ENCODE peak calls at places on chromosomes 6 and 20, in five cellular contexts. J, U, Y, E and Z are unnamed samples.

GRCh38 chr6:5012531-5012930 is 8.7 kb upstream of the RPP40 start:
- DNase-seq in J (peak; percentile 89), Y (no peak), E (no peak), U (no peak), Z (no peak)

GRCh38 chr6:27388293-27389197 is at the start of gene ZNF391:
- DNase-seq in J (peak; percentile 85), U (peak; percentile 76), Y (peak; percentile 83), E (peak; percentile 62), Z (peak; percentile 64)

GRCh38 chr6:150685860-150686259 is 86.2 kb downstream of the PLEKHG1 start:
- DNase-seq in E (no peak), U (peak; percentile 43), J (peak; percentile 23), Y (no peak), Z (no peak)

GRCh38 chr6:136607204-136607931 is 57.1 kb upstream of the MAP7 start:
- DNase-seq in Y (no peak), U (peak; percentile 96), E (no peak), J (peak; percentile 78), Z (no peak)

GRCh38 chr6:35084511-35085203 is 56.5 kb downstream of the TCP11 start:
- DNase-seq in Y (no peak), U (no peak), E (no peak), J (no peak), Z (peak; percentile 7)

GRCh38 chr6:140228491-140228890 is 854.0 kb upstream of the CITED2 start:
- DNase-seq in Y (no peak), J (no peak), E (no peak), U (no peak), Z (no peak)

GRCh38 chr6:113758725-113759576 is 98.2 kb upstream of the MARCKS start:
- DNase-seq in J (peak; percentile 93), U (peak; percentile 40), E (no peak), Y (no peak), Z (no peak)

GRCh38 chr6:37006793-37007339 is 1.4 kb downstream of the FGD2 start:
- DNase-seq in J (no peak), Y (no peak), E (no peak), U (no peak), Z (no peak)

GRCh38 chr6:127192911-127193503 is 73.7 kb upstream of the RNF146 start:
- DNase-seq in U (no peak), E (no peak), Y (no peak), J (peak; percentile 72), Z (no peak)

GRCh38 chr6:150527100-150527499 is 72.6 kb upstream of the PLEKHG1 start:
- DNase-seq in Y (peak; percentile 26), U (no peak), J (no peak), E (no peak), Z (no peak)

GRCh38 chr20:48892849-48893352 is 28.6 kb upstream of the ARFGEF2 start:
- DNase-seq in E (no peak), J (no peak), Y (no peak), U (no peak), Z (no peak)

GRCh38 chr6:71913431-71913830 is 27.1 kb downstream of the RIMS1 start:
- DNase-seq in U (no peak), E (no peak), J (no peak), Y (no peak), Z (no peak)

GRCh38 chr6:150874184-150874583 is 8.7 kb downstream of the MTHFD1L start:
- DNase-seq in Y (no peak), J (no peak), E (no peak), U (no peak), Z (no peak)

GRCh38 chr6:168035661-168036616 is 38.5 kb downstream of the KIF25 start:
- DNase-seq in J (peak; percentile 14), Y (peak; percentile 39), U (no peak), E (no peak), Z (no peak)

GRCh38 chr20:19784511-19785172 is 26.6 kb downstream of the RIN2 start:
- DNase-seq in U (peak; percentile 90), Y (peak; percentile 93), E (peak; percentile 55), J (peak; percentile 91), Z (no peak)

GRCh38 chr6:32092760-32093497 is 16.2 kb downstream of the TNXB start:
- DNase-seq in Y (peak; percentile 54), U (no peak), J (no peak), E (no peak), Z (no peak)

GRCh38 chr6:21395121-21395520 is 198.4 kb upstream of the SOX4 start:
- DNase-seq in Y (no peak), J (no peak), U (peak; percentile 57), E (no peak), Z (no peak)

GRCh38 chr20:24160563-24161355 is 172.2 kb upstream of the GGTLC1 start:
- DNase-seq in J (peak; percentile 58), U (no peak), Y (peak; percentile 74), E (peak; percentile 54), Z (no peak)

GRCh38 chr6:38509713-38510112 is 130.0 kb downstream of the BTBD9 start:
- DNase-seq in E (no peak), Y (peak; percentile 87), U (peak; percentile 91), J (no peak), Z (no peak)

GRCh38 chr6:13574149-13574570 is 241 bp upstream of the SIRT5 start:
- DNase-seq in U (peak; percentile 80), E (peak; percentile 79), Y (peak; percentile 92), J (peak; percentile 96), Z (peak; percentile 87)
- TF ChIP-seq CTCF in U (peak; percentile 52), E (peak; percentile 72), Y (peak; percentile 53), J (no peak), Z (peak; percentile 36)

GRCh38 chr20:58850693-58851174 is at the start of gene GNAS-AS1:
- DNase-seq in E (peak; percentile 81), U (peak; percentile 71), Y (peak; percentile 89), J (no peak), Z (no peak)
- TF ChIP-seq CTCF in E (peak; percentile 15), U (no peak), Y (no peak), J (no peak), Z (no peak)

GRCh38 chr20:62402456-62402855 is 4.6 kb downstream of the CABLES2 start:
- DNase-seq in J (no peak), Y (no peak), U (no peak), E (no peak), Z (no peak)

GRCh38 chr20:62400541-62400940 is 6.5 kb downstream of the CABLES2 start:
- DNase-seq in E (no peak), Y (no peak), J (no peak), U (no peak), Z (no peak)

GRCh38 chr20:62398120-62398821 is 8.8 kb downstream of the CABLES2 start:
- DNase-seq in U (no peak), E (no peak), Y (no peak), J (no peak), Z (no peak)

GRCh38 chr20:62401331-62401779 is 5.7 kb downstream of the CABLES2 start:
- DNase-seq in U (no peak), E (no peak), J (no peak), Y (no peak), Z (no peak)

GRCh38 chr20:62400021-62400420 is 7.1 kb downstream of the CABLES2 start:
- DNase-seq in U (no peak), J (no peak), Y (no peak), E (no peak), Z (no peak)
- TF ChIP-seq CTCF in U (no peak), J (no peak), Y (no peak), E (no peak), Z (no peak)

GRCh38 chr20:39108746-39109145 is 146.6 kb downstream of the DHX35 start:
- DNase-seq in U (peak; percentile 42), E (no peak), J (peak; percentile 49), Y (no peak), Z (no peak)
- TF ChIP-seq CTCF in U (no peak), E (no peak), J (no peak), Y (no peak), Z (no peak)

GRCh38 chr6:143595256-143596036 is 82.3 kb upstream of the PHACTR2 start:
- DNase-seq in J (no peak), U (no peak), E (no peak), Y (no peak), Z (no peak)

GRCh38 chr6:143594647-143595046 is 83.1 kb upstream of the PHACTR2 start:
- DNase-seq in J (no peak), E (no peak), Y (no peak), U (no peak), Z (no peak)

GRCh38 chr6:143598466-143599080 is 79.2 kb upstream of the PHACTR2 start:
- DNase-seq in Y (no peak), E (no peak), J (no peak), U (no peak), Z (no peak)

GRCh38 chr6:143600821-143601220 is 76.9 kb upstream of the PHACTR2 start:
- DNase-seq in Y (no peak), J (no peak), E (no peak), U (no peak), Z (no peak)

DNA sequence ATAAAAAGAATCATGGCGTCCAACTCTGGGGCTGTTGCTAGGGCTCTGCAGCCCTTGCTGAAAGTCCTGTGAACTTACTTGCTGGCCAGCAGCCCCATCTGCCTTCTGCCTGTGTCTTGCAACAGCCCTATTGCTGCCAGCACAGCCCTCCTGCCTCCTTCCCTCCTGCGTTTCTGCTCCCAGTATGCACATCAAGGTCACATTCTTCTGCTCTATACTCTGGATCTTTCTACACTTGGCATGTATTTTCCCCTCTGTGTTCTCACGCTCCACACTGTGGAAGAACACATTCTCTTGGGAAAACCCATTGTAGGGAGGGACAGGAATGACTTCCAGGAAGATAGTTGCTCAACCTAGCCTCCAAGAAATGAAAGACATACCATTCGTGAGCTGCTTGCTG is 80.9 kb upstream of the PHACTR2 start:
- DNase-seq in J (no peak), U (no peak), Y (peak; percentile 25), E (no peak), Z (no peak)
- TF ChIP-seq CTCF in J (no peak), U (no peak), Y (no peak), E (no peak), Z (no peak)

DNA sequence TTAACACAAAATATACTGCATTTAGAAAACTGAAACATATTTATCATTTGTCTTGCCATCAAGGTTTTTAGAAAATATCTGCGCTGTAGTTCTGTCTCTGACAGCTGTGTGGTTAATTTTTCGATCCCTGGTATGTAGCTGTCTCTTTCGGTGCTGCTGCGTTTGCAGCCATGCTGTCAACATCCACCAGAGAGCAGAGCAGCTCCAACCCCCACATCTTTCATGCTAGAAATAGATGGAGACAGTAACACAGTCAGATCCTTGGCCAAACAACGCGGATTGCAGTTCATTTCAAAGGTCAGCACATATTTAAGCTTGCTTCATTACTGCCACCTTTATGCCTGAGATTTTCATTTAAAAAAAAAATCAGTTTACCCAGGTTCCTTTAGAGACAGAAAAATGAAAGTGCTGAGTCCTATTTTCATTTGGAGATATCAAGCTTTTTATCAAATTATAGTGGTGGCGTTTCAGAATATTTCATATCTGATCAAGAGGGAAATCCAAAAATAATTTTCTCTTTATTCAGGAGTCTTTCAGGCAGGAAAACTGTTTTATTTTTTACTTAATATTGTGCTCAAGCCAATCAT is 157.7 kb upstream of the MMS22L start:
- DNase-seq in U (no peak), E (peak; percentile 36), Y (peak; percentile 38), J (peak; percentile 10), Z (no peak)
- TF ChIP-seq CTCF in U (no peak), E (peak; percentile 67), Y (peak; percentile 64), J (no peak), Z (peak; percentile 57)

GRCh38 chr20:577167-577791 is 32.8 kb downstream of the TCF15 start:
- DNase-seq in U (no peak), E (no peak), Y (no peak), J (peak; percentile 71), Z (no peak)
- TF ChIP-seq CTCF in U (peak; percentile 52), E (peak; percentile 49), Y (peak; percentile 26), J (peak; percentile 25), Z (peak; percentile 19)